ENCODE peak calls at places on chromosomes 16 and 17, in four cellular contexts. E is GM23248; X is CD8-positive, alpha-beta memory T cell; U is lung. M is an unnamed sample. For H3K4me1 and H3K9me3, the result is how much of the 10 kb centered on the place peaks cover.

GRCh38 chr16:79800016-79800608 is 199.6 kb upstream of the MAF start:
- DNase-seq in E (no peak), X (no peak), U (no peak), M (no peak)

GRCh38 chr17:73064084-73064938 is 28.2 kb downstream of the SLC39A11 start:
- DNase-seq in U (no peak), E (no peak), X (no peak), M (peak)

GRCh38 chr16:23781176-23781575 is 26.4 kb downstream of the CHP2 start:
- DNase-seq in U (no peak), E (no peak), X (no peak), M (no peak)

GRCh38 chr17:74547736-74548135 is 1.8 kb upstream of the CD300C start:
- DNase-seq in U (no peak), X (no peak), E (no peak), M (no peak)

GRCh38 chr17:74903034-74903433 is 9.6 kb upstream of the FADS6 start:
- DNase-seq in U (no peak), E (no peak), X (no peak), M (no peak)

GRCh38 chr17:28247671-28248556 is 71.1 kb upstream of the TMEM97 start:
- DNase-seq in E (no peak), X (no peak), U (no peak), M (no peak)

GRCh38 chr16:62648256-62648655 is 612.0 kb upstream of the CDH8 start:
- DNase-seq in U (no peak), X (no peak), E (no peak), M (no peak)

GRCh38 chr16:80317132-80318098 is 223.4 kb upstream of the DYNLRB2 start:
- DNase-seq in U (no peak), X (no peak), E (no peak), M (no peak)

GRCh38 chr17:72518810-72519597 is 398.2 kb downstream of the SOX9 start:
- DNase-seq in U (no peak), X (no peak), E (no peak), M (peak)

GRCh38 chr17:12768267-12768666 is 21.0 kb upstream of the ARHGAP44 start:
- DNase-seq in E (no peak), X (no peak), U (no peak), M (no peak)

GRCh38 chr17:47708312-47708863 is 14.4 kb downstream of the TBKBP1 start:
- DNase-seq in U (no peak), E (no peak), X (no peak), M (no peak)

GRCh38 chr17:47708864-47709541 is 15.0 kb downstream of the TBKBP1 start:
- DNase-seq in U (no peak), E (no peak), X (no peak), M (no peak)

GRCh38 chr17:47705536-47706481 is 11.8 kb downstream of the TBKBP1 start:
- DNase-seq in U (no peak), X (no peak), E (no peak), M (no peak)

GRCh38 chr17:47707884-47708283 is 13.9 kb downstream of the TBKBP1 start:
- DNase-seq in E (no peak), X (no peak), U (no peak), M (no peak)

GRCh38 chr17:47707056-47707791 is 13.3 kb downstream of the TBKBP1 start:
- DNase-seq in X (no peak), E (no peak), U (no peak), M (no peak)
- H3K4me1 ChIP-seq in X (half or more), E (under half), U (under half), M (under half)

GRCh38 chr16:85561248-85562101 is 51.6 kb upstream of the GSE1 start:
- DNase-seq in E (no peak), X (no peak), U (no peak), M (no peak)
- H3K27ac ChIP-seq in E (no peak), X (peak), U (no peak), M (no peak)

DNA sequence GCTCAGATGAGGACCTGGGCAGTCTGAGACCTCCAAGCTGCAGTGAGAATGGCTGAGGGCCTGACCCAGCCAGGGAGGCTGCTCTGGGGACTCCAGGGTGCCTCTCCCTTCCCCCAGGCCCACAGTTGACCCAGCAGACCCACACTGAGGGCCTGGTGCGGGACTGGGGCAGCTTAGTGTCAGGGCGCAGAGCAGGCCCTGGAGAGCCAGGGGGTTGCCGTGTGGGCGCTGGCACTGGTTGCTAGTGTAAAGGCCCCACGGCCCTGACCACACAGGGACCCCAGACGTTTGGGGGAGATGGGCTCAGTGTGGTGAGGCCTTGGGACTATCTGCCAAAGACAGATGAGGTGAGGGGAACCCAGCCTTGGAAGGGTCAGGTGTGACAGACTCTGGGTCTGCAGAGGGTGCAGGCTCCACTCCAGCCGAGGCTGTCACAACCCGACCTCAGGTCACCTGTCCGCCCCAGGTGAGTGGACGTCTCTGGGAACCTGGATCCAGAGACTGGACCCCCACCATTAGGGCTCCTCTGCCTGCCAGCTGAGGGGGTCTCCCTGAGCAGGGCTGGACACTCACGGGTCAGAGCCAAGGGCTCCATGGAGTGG is 50.8 kb upstream of the GNG13 start:
- DNase-seq in X (no peak), U (no peak), E (no peak), M (no peak)
- H3K9me3 ChIP-seq in X (under half), U (under half), E (under half), M (under half)

GRCh38 chr17:4235372-4236279 is 28.2 kb downstream of the ANKFY1 start:
- DNase-seq in U (no peak), X (no peak), E (no peak), M (no peak)
- H3K4me1 ChIP-seq in U (under half), X (under half), E (under half), M (under half)